ENCODE peak calls at places on chromosomes 5 and 9, in seven cellular contexts. One of them, this sample, is unnamed.

GRCh38 chr5:78605611-78606010 is 43.0 kb downstream of the LHFPL2 start:
- DNase-seq in stimulated activated CD4-positive, alpha-beta T cell treated with anti-CD3 and anti-CD28 coated beads, Interleukin-1b, Interleukin-23, amount 100 ng/mL, for 48 hours: no peak
- DNase-seq in IMR-90: no peak
- DNase-seq in activated T-helper 9 cell treated with anti-CD3 and anti-CD28 coated beads, Interleukin-2, amount 50 U/mL, for 16 hours: no peak
- DNase-seq in psoas muscle: no peak
- DNase-seq in iPS-NIHi11: no peak
- DNase-seq in H7: no peak
- DNase-seq in this sample: no peak

GRCh38 chr9:118612201-118612600 is 757.0 kb downstream of the BRINP1 start:
- DNase-seq in IMR-90: no peak
- DNase-seq in stimulated activated CD4-positive, alpha-beta T cell treated with anti-CD3 and anti-CD28 coated beads, Interleukin-1b, Interleukin-23, amount 100 ng/mL, for 48 hours: no peak
- DNase-seq in iPS-NIHi11: no peak
- DNase-seq in activated T-helper 9 cell treated with anti-CD3 and anti-CD28 coated beads, Interleukin-2, amount 50 U/mL, for 16 hours: no peak
- DNase-seq in psoas muscle: no peak
- DNase-seq in H7: no peak
- DNase-seq in this sample: no peak

GRCh38 chr9:82558855-82559615 is 503.9 kb downstream of the RASEF start:
- DNase-seq in H7: no peak
- DNase-seq in psoas muscle: no peak
- DNase-seq in IMR-90: peak
- DNase-seq in stimulated activated CD4-positive, alpha-beta T cell treated with anti-CD3 and anti-CD28 coated beads, Interleukin-1b, Interleukin-23, amount 100 ng/mL, for 48 hours: no peak
- DNase-seq in iPS-NIHi11: no peak
- DNase-seq in activated T-helper 9 cell treated with anti-CD3 and anti-CD28 coated beads, Interleukin-2, amount 50 U/mL, for 16 hours: no peak
- DNase-seq in this sample: no peak

GRCh38 chr9:88776717-88777497 is 214.4 kb upstream of the S1PR3 start:
- DNase-seq in H7: no peak
- DNase-seq in stimulated activated CD4-positive, alpha-beta T cell treated with anti-CD3 and anti-CD28 coated beads, Interleukin-1b, Interleukin-23, amount 100 ng/mL, for 48 hours: no peak
- DNase-seq in iPS-NIHi11: no peak
- DNase-seq in psoas muscle: no peak
- DNase-seq in activated T-helper 9 cell treated with anti-CD3 and anti-CD28 coated beads, Interleukin-2, amount 50 U/mL, for 16 hours: no peak
- DNase-seq in IMR-90: peak
- DNase-seq in this sample: no peak

GRCh38 chr9:6877671-6878161 is 119.9 kb downstream of the KDM4C start:
- DNase-seq in IMR-90: peak
- DNase-seq in activated T-helper 9 cell treated with anti-CD3 and anti-CD28 coated beads, Interleukin-2, amount 50 U/mL, for 16 hours: no peak
- DNase-seq in psoas muscle: no peak
- DNase-seq in stimulated activated CD4-positive, alpha-beta T cell treated with anti-CD3 and anti-CD28 coated beads, Interleukin-1b, Interleukin-23, amount 100 ng/mL, for 48 hours: no peak
- DNase-seq in H7: no peak
- DNase-seq in iPS-NIHi11: no peak
- DNase-seq in this sample: no peak

GRCh38 chr9:37942616-37943328 is 38.8 kb upstream of the SLC25A51 start:
- DNase-seq in stimulated activated CD4-positive, alpha-beta T cell treated with anti-CD3 and anti-CD28 coated beads, Interleukin-1b, Interleukin-23, amount 100 ng/mL, for 48 hours: no peak
- DNase-seq in iPS-NIHi11: no peak
- DNase-seq in H7: no peak
- DNase-seq in psoas muscle: no peak
- DNase-seq in IMR-90: no peak
- DNase-seq in activated T-helper 9 cell treated with anti-CD3 and anti-CD28 coated beads, Interleukin-2, amount 50 U/mL, for 16 hours: no peak
- DNase-seq in this sample: no peak

GRCh38 chr9:92669527-92669889 is 423 bp downstream of the IPPK start:
- DNase-seq in IMR-90: no peak
- DNase-seq in activated T-helper 9 cell treated with anti-CD3 and anti-CD28 coated beads, Interleukin-2, amount 50 U/mL, for 16 hours: no peak
- DNase-seq in stimulated activated CD4-positive, alpha-beta T cell treated with anti-CD3 and anti-CD28 coated beads, Interleukin-1b, Interleukin-23, amount 100 ng/mL, for 48 hours: no peak
- DNase-seq in iPS-NIHi11: peak
- DNase-seq in H7: peak
- DNase-seq in psoas muscle: peak
- DNase-seq in this sample: no peak

GRCh38 chr5:173823721-173824567 is 64.2 kb upstream of the CPEB4 start:
- DNase-seq in IMR-90: peak
- DNase-seq in H7: peak
- DNase-seq in psoas muscle: no peak
- DNase-seq in iPS-NIHi11: peak
- DNase-seq in stimulated activated CD4-positive, alpha-beta T cell treated with anti-CD3 and anti-CD28 coated beads, Interleukin-1b, Interleukin-23, amount 100 ng/mL, for 48 hours: no peak
- DNase-seq in activated T-helper 9 cell treated with anti-CD3 and anti-CD28 coated beads, Interleukin-2, amount 50 U/mL, for 16 hours: no peak
- DNase-seq in this sample: no peak

GRCh38 chr9:85483214-85483613 is 258.5 kb downstream of the AGTPBP1 start:
- DNase-seq in activated T-helper 9 cell treated with anti-CD3 and anti-CD28 coated beads, Interleukin-2, amount 50 U/mL, for 16 hours: no peak
- DNase-seq in H7: no peak
- DNase-seq in IMR-90: no peak
- DNase-seq in psoas muscle: no peak
- DNase-seq in stimulated activated CD4-positive, alpha-beta T cell treated with anti-CD3 and anti-CD28 coated beads, Interleukin-1b, Interleukin-23, amount 100 ng/mL, for 48 hours: no peak
- DNase-seq in iPS-NIHi11: no peak
- DNase-seq in this sample: no peak

GRCh38 chr5:17190242-17190778 is 27.1 kb upstream of the BASP1 start:
- DNase-seq in stimulated activated CD4-positive, alpha-beta T cell treated with anti-CD3 and anti-CD28 coated beads, Interleukin-1b, Interleukin-23, amount 100 ng/mL, for 48 hours: no peak
- DNase-seq in iPS-NIHi11: peak
- DNase-seq in psoas muscle: no peak
- DNase-seq in activated T-helper 9 cell treated with anti-CD3 and anti-CD28 coated beads, Interleukin-2, amount 50 U/mL, for 16 hours: no peak
- DNase-seq in IMR-90: peak
- DNase-seq in H7: no peak
- DNase-seq in this sample: no peak

GRCh38 chr5:81856948-81857928 is 106.3 kb upstream of the SSBP2 start:
- DNase-seq in stimulated activated CD4-positive, alpha-beta T cell treated with anti-CD3 and anti-CD28 coated beads, Interleukin-1b, Interleukin-23, amount 100 ng/mL, for 48 hours: no peak
- DNase-seq in psoas muscle: peak
- DNase-seq in H7: peak
- DNase-seq in activated T-helper 9 cell treated with anti-CD3 and anti-CD28 coated beads, Interleukin-2, amount 50 U/mL, for 16 hours: no peak
- DNase-seq in IMR-90: no peak
- DNase-seq in iPS-NIHi11: peak
- DNase-seq in this sample: no peak

GRCh38 chr9:131980267-131980916 is 99.3 kb downstream of the MED27 start:
- DNase-seq in iPS-NIHi11: no peak
- DNase-seq in stimulated activated CD4-positive, alpha-beta T cell treated with anti-CD3 and anti-CD28 coated beads, Interleukin-1b, Interleukin-23, amount 100 ng/mL, for 48 hours: no peak
- DNase-seq in psoas muscle: no peak
- DNase-seq in IMR-90: no peak
- DNase-seq in activated T-helper 9 cell treated with anti-CD3 and anti-CD28 coated beads, Interleukin-2, amount 50 U/mL, for 16 hours: no peak
- DNase-seq in H7: no peak
- DNase-seq in this sample: no peak

GRCh38 chr9:76926324-76926731 is 20.4 kb upstream of the PRUNE2 start:
- DNase-seq in activated T-helper 9 cell treated with anti-CD3 and anti-CD28 coated beads, Interleukin-2, amount 50 U/mL, for 16 hours: no peak
- DNase-seq in psoas muscle: no peak
- DNase-seq in stimulated activated CD4-positive, alpha-beta T cell treated with anti-CD3 and anti-CD28 coated beads, Interleukin-1b, Interleukin-23, amount 100 ng/mL, for 48 hours: no peak
- DNase-seq in H7: no peak
- DNase-seq in IMR-90: peak
- DNase-seq in iPS-NIHi11: no peak
- DNase-seq in this sample: no peak

GRCh38 chr5:157961828-157962390 is 103.0 kb upstream of the CLINT1 start:
- DNase-seq in H7: no peak
- DNase-seq in IMR-90: no peak
- DNase-seq in psoas muscle: no peak
- DNase-seq in activated T-helper 9 cell treated with anti-CD3 and anti-CD28 coated beads, Interleukin-2, amount 50 U/mL, for 16 hours: no peak
- DNase-seq in iPS-NIHi11: no peak
- DNase-seq in stimulated activated CD4-positive, alpha-beta T cell treated with anti-CD3 and anti-CD28 coated beads, Interleukin-1b, Interleukin-23, amount 100 ng/mL, for 48 hours: no peak
- DNase-seq in this sample: no peak

GRCh38 chr9:3525088-3525835 is 539 bp downstream of the RFX3 start:
- DNase-seq in iPS-NIHi11: peak
- DNase-seq in H7: peak
- DNase-seq in IMR-90: no peak
- DNase-seq in psoas muscle: no peak
- DNase-seq in activated T-helper 9 cell treated with anti-CD3 and anti-CD28 coated beads, Interleukin-2, amount 50 U/mL, for 16 hours: no peak
- DNase-seq in stimulated activated CD4-positive, alpha-beta T cell treated with anti-CD3 and anti-CD28 coated beads, Interleukin-1b, Interleukin-23, amount 100 ng/mL, for 48 hours: no peak
- DNase-seq in this sample: no peak

GRCh38 chr5:137888875-137889759 is at the start of gene PKD2L2:
- DNase-seq in stimulated activated CD4-positive, alpha-beta T cell treated with anti-CD3 and anti-CD28 coated beads, Interleukin-1b, Interleukin-23, amount 100 ng/mL, for 48 hours: peak
- DNase-seq in psoas muscle: peak
- DNase-seq in activated T-helper 9 cell treated with anti-CD3 and anti-CD28 coated beads, Interleukin-2, amount 50 U/mL, for 16 hours: peak
- DNase-seq in IMR-90: peak
- DNase-seq in H7: peak
- DNase-seq in iPS-NIHi11: peak
- DNase-seq in this sample: peak

GRCh38 chr5:176955895-176956294 is 50.7 kb downstream of the UIMC1 start:
- DNase-seq in activated T-helper 9 cell treated with anti-CD3 and anti-CD28 coated beads, Interleukin-2, amount 50 U/mL, for 16 hours: no peak
- DNase-seq in H7: no peak
- DNase-seq in psoas muscle: no peak
- DNase-seq in IMR-90: peak
- DNase-seq in iPS-NIHi11: no peak
- DNase-seq in stimulated activated CD4-positive, alpha-beta T cell treated with anti-CD3 and anti-CD28 coated beads, Interleukin-1b, Interleukin-23, amount 100 ng/mL, for 48 hours: no peak
- DNase-seq in this sample: no peak

GRCh38 chr5:64074533-64074932 is 91.1 kb upstream of the RNF180 start:
- DNase-seq in activated T-helper 9 cell treated with anti-CD3 and anti-CD28 coated beads, Interleukin-2, amount 50 U/mL, for 16 hours: no peak
- DNase-seq in H7: peak
- DNase-seq in stimulated activated CD4-positive, alpha-beta T cell treated with anti-CD3 and anti-CD28 coated beads, Interleukin-1b, Interleukin-23, amount 100 ng/mL, for 48 hours: no peak
- DNase-seq in iPS-NIHi11: peak
- DNase-seq in IMR-90: peak
- DNase-seq in psoas muscle: no peak
- DNase-seq in this sample: no peak

GRCh38 chr5:129379406-129379805 is 80.7 kb upstream of the ADAMTS19 start:
- DNase-seq in stimulated activated CD4-positive, alpha-beta T cell treated with anti-CD3 and anti-CD28 coated beads, Interleukin-1b, Interleukin-23, amount 100 ng/mL, for 48 hours: no peak
- DNase-seq in psoas muscle: no peak
- DNase-seq in iPS-NIHi11: no peak
- DNase-seq in IMR-90: no peak
- DNase-seq in activated T-helper 9 cell treated with anti-CD3 and anti-CD28 coated beads, Interleukin-2, amount 50 U/mL, for 16 hours: no peak
- DNase-seq in H7: no peak
- DNase-seq in this sample: no peak